ENCODE peak calls at places on chromosomes 2 and 18, in ten cellular contexts. L is WTC11, X is K562, U is body of pancreas, F is ascending aorta, D is stomach, W is neural progenitor cell, M is IMR-90, S is GM12865, R is HL-60. P is an unnamed sample.

GRCh38 chr2:218860950-218861381 is 1.4 kb downstream of the WNT6 start:
- DNase-seq in X (peak), W (peak), U (no peak), S (no peak), M (peak), L (peak), D (no peak), R (no peak), F (no peak), P (no peak)

GRCh38 chr2:238493880-238494572 is 67.3 kb downstream of the ASB1 start:
- DNase-seq in M (no peak), U (no peak), S (peak), F (no peak), W (no peak), X (no peak), D (peak), R (no peak), L (no peak), P (no peak)

GRCh38 chr2:118841450-118841827 is 6.0 kb downstream of the EN1 start:
- DNase-seq in W (peak), R (no peak), M (no peak), S (no peak), U (no peak), D (no peak), X (no peak), L (no peak), F (no peak), P (no peak)

GRCh38 chr2:235591231-235591730 is 97.4 kb downstream of the AGAP1 start:
- DNase-seq in S (no peak), R (no peak), U (no peak), F (no peak), M (no peak), L (no peak), X (no peak), D (no peak), W (peak), P (no peak)

GRCh38 chr18:77911973-77912372 is 662.3 kb downstream of the GALR1 start:
- DNase-seq in U (no peak), S (no peak), W (no peak), X (no peak), F (no peak), M (no peak), L (no peak), D (no peak), R (no peak), P (no peak)

GRCh38 chr2:114546511-114546910 is 104.1 kb downstream of the DPP10 start:
- DNase-seq in D (no peak), X (no peak), W (no peak), S (no peak), L (no peak), R (no peak), F (no peak), U (no peak), M (no peak), P (no peak)

GRCh38 chr2:46708492-46708891 is 207.1 kb downstream of the MCFD2 start:
- DNase-seq in F (no peak), D (no peak), L (no peak), R (no peak), S (no peak), U (no peak), M (no peak), W (no peak), X (no peak), P (no peak)

GRCh38 chr2:160194946-160195345 is 5.1 kb downstream of the ITGB6 start:
- DNase-seq in M (no peak), R (no peak), D (no peak), S (no peak), W (no peak), U (no peak), F (no peak), X (no peak), L (no peak), P (no peak)

GRCh38 chr18:7224198-7224597 is 6.7 kb upstream of the LRRC30 start:
- DNase-seq in M (no peak), D (no peak), F (no peak), L (no peak), R (no peak), X (no peak), U (no peak), S (no peak), W (no peak), P (no peak)

GRCh38 chr2:12533337-12533736 is 183.4 kb upstream of the TRIB2 start:
- DNase-seq in F (no peak), W (no peak), D (no peak), M (no peak), R (no peak), S (no peak), X (no peak), L (no peak), U (no peak), P (no peak)

GRCh38 chr2:137928547-137929503 is 35.4 kb upstream of the HNMT start:
- DNase-seq in R (no peak), L (no peak), M (peak), W (no peak), D (no peak), U (no peak), F (no peak), X (no peak), S (no peak), P (no peak)

GRCh38 chr18:65906621-65907034 is 155.8 kb downstream of the CDH7 start:
- DNase-seq in U (no peak), L (no peak), D (no peak), X (no peak), M (no peak), W (peak), F (no peak), S (no peak), R (no peak), P (no peak)

GRCh38 chr2:120693121-120693520 is 42.5 kb upstream of the GLI2 start:
- DNase-seq in W (no peak), D (no peak), M (peak), S (no peak), R (no peak), L (no peak), F (no peak), X (no peak), U (no peak), P (no peak)

GRCh38 chr2:191927319-191927867 is 80.5 kb upstream of the CAVIN2 start:
- DNase-seq in R (no peak), D (peak), S (peak), X (peak), W (peak), L (no peak), F (no peak), M (peak), U (peak), P (peak)

GRCh38 chr2:44247924-44248323 is 27.4 kb upstream of the SLC3A1 start:
- DNase-seq in F (no peak), D (no peak), S (peak), W (peak), L (peak), U (no peak), M (no peak), X (peak), R (no peak), P (no peak)

GRCh38 chr2:39243469-39244123 is at the start of gene CDKL4:
- DNase-seq in R (peak), W (no peak), M (no peak), F (no peak), S (peak), X (no peak), L (peak), D (no peak), U (no peak), P (no peak)

GRCh38 chr2:7011376-7012083 is 94.3 kb downstream of the RNF144A start:
- DNase-seq in F (no peak), R (no peak), W (no peak), S (no peak), L (no peak), D (no peak), M (no peak), X (no peak), U (no peak), P (peak)

GRCh38 chr18:36128907-36129299 is 237 bp downstream of the SLC39A6 start:
- DNase-seq in U (no peak), S (no peak), D (no peak), X (no peak), F (no peak), L (peak), M (no peak), R (no peak), W (no peak), P (no peak)

GRCh38 chr2:112714836-112715631 is 5.8 kb upstream of the NT5DC4 start:
- DNase-seq in R (no peak), M (peak), X (no peak), S (no peak), D (no peak), W (no peak), U (no peak), L (no peak), F (no peak), P (no peak)

GRCh38 chr18:27599202-27599829 is 414.2 kb upstream of the CHST9 start:
- DNase-seq in X (peak), R (peak), M (peak), F (no peak), W (peak), L (peak), D (peak), S (peak), U (peak), P (no peak)

GRCh38 chr2:46854260-46854659 is 61.3 kb downstream of the MCFD2 start:
- DNase-seq in X (no peak), D (no peak), U (no peak), L (no peak), S (no peak), W (no peak), R (no peak), F (no peak), M (no peak), P (no peak)

GRCh38 chr18:25230658-25231326 is 121.2 kb downstream of the ZNF521 start:
- DNase-seq in W (no peak), M (peak), D (peak), R (no peak), S (peak), X (no peak), U (peak), L (no peak), F (peak), P (peak)

GRCh38 chr2:182655750-182656149 is 60.3 kb upstream of the DNAJC10 start:
- DNase-seq in U (no peak), W (no peak), X (no peak), R (no peak), M (no peak), F (no peak), S (no peak), L (no peak), D (no peak), P (no peak)

GRCh38 chr2:10493636-10494281 is 45.6 kb upstream of the ODC1 start:
- DNase-seq in D (peak), X (no peak), S (peak), F (no peak), R (peak), W (no peak), L (no peak), M (peak), U (peak), P (peak)

GRCh38 chr2:48852938-48853337 is 97.4 kb upstream of the LHCGR start:
- DNase-seq in R (no peak), L (no peak), D (no peak), M (peak), F (no peak), X (no peak), S (no peak), U (no peak), W (no peak), P (no peak)

GRCh38 chr2:100292022-100292580 is 30.2 kb downstream of the LONRF2 start:
- DNase-seq in D (peak), R (peak), U (peak), X (peak), S (peak), F (no peak), L (no peak), M (peak), W (peak), P (peak)

GRCh38 chr2:95121495-95122196 is at the start of gene MRPS5:
- DNase-seq in R (peak), F (peak), D (peak), M (peak), X (peak), U (peak), S (peak), L (peak), W (peak), P (peak)

GRCh38 chr18:47799376-47799775 is 131.1 kb downstream of the SMAD2 start:
- DNase-seq in R (no peak), W (no peak), M (no peak), U (no peak), F (no peak), D (no peak), S (no peak), X (no peak), L (no peak), P (no peak)

GRCh38 chr2:54106631-54107454 is 8.6 kb upstream of the ACYP2 start:
- DNase-seq in X (peak), F (no peak), D (peak), M (peak), U (peak), R (peak), L (no peak), W (peak), S (peak), P (peak)

GRCh38 chr2:240363718-240364581 is 71.5 kb upstream of the GPC1 start:
- DNase-seq in D (no peak), L (no peak), F (no peak), U (no peak), S (no peak), M (no peak), W (no peak), X (no peak), R (no peak), P (no peak)

GRCh38 chr2:207304798-207305197 is 139.1 kb upstream of the KLF7 start:
- DNase-seq in D (no peak), S (no peak), U (no peak), M (no peak), X (no peak), W (no peak), L (no peak), R (no peak), F (no peak), P (no peak)

GRCh38 chr18:63762518-63762917 is 12.7 kb upstream of the SERPINB7 start:
- DNase-seq in R (no peak), X (no peak), S (no peak), W (no peak), M (peak), U (no peak), D (no peak), L (no peak), F (no peak), P (peak)

GRCh38 chr2:12074126-12074883 is 327.9 kb downstream of the LPIN1 start:
- DNase-seq in U (no peak), F (no peak), S (peak), L (no peak), W (peak), D (no peak), X (peak), M (no peak), R (no peak), P (no peak)

GRCh38 chr2:127576433-127577207 is 41.1 kb downstream of the MYO7B start:
- DNase-seq in W (no peak), D (peak), R (no peak), X (no peak), U (peak), M (peak), S (no peak), L (no peak), F (no peak), P (peak)

GRCh38 chr18:5196253-5197031 is 615 bp downstream of the AKAIN1 start:
- DNase-seq in X (no peak), L (peak), R (no peak), F (no peak), M (no peak), S (no peak), U (no peak), D (no peak), W (peak), P (no peak)

GRCh38 chr2:30629866-30630265 is 177.4 kb downstream of the CAPN13 start:
- DNase-seq in D (no peak), R (no peak), M (peak), U (no peak), X (no peak), L (no peak), S (no peak), F (no peak), W (no peak), P (no peak)

GRCh38 chr2:147782521-147782920 is 62.3 kb upstream of the ACVR2A start:
- DNase-seq in W (no peak), X (peak), F (no peak), L (no peak), U (no peak), R (no peak), D (no peak), S (no peak), M (peak), P (no peak)

GRCh38 chr2:126792186-126792585 is 106.5 kb upstream of the TEX51 start:
- DNase-seq in F (no peak), R (no peak), D (no peak), L (no peak), X (no peak), U (no peak), S (no peak), M (no peak), W (no peak), P (no peak)

GRCh38 chr2:205323929-205324328 is 358.4 kb upstream of the NRP2 start:
- DNase-seq in W (no peak), S (peak), L (no peak), R (no peak), X (no peak), F (no peak), U (no peak), M (no peak), D (no peak), P (no peak)
- TF ChIP-seq CTCF in W (peak), S (peak), L (peak), R (no peak), X (peak), F (no peak), U (peak), M (peak), D (no peak), P (peak)

DNA sequence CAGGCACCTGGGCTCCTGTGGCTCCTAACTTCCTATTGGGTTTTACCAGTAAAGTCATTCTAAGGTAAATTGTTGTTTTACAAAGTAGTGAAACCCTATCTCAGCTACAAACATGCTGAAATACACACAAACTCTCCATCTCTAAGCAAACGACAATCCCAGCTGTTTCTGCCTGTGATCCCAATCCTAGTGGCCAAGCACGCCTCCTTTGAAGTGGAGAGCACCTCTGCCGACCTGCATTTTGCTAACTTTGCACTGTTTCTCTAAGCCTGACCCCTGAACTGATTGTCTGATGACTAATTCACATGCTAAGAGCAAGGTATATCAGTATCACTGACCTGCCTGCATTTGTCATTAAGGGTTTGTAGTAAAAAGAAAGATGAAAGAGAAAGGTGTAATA is 124.3 kb downstream of the PAX3 start:
- DNase-seq in X (no peak), M (no peak), L (no peak), F (no peak), W (peak), D (no peak), U (no peak), S (no peak), R (no peak), P (no peak)
- TF ChIP-seq CTCF in X (no peak), M (no peak), L (no peak), F (no peak), W (no peak), D (no peak), U (no peak), S (no peak), R (no peak), P (no peak)

GRCh38 chr2:104521247-104521646 is 332.7 kb upstream of the POU3F3 start:
- DNase-seq in X (no peak), U (no peak), F (no peak), D (no peak), W (peak), R (no peak), L (peak), S (peak), M (no peak), P (no peak)
- TF ChIP-seq CTCF in X (no peak), U (no peak), F (no peak), D (no peak), W (peak), R (no peak), L (no peak), S (no peak), M (no peak), P (no peak)

DNA sequence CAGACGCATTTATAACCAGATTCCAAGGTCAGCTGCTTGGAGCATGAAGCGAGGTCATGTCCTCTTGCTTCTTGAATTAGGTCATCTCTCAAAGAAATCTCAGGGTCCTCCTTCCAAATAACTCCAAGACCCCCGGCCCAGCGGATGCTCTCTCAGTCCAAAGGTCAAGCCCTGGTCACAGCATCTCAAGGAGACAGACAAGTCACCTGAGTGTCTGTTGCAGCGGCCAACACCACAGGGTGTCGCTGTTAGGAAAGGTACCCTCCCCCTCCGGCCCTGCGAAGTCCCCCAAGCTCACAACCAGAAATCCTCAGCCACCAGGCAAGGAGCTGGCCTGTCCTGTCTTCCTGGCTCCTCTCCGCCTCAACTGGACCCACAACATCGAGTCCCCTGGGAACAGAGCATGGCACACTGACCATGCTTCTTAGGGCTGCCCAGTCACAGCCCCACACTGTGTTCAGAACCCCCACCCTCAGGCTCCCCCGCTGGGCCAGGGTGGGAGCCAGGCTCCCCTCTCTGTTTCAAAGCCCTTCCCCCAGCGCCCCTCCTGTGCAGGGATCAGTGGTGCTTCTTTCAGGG is 68.0 kb upstream of the ASAP2 start:
- DNase-seq in L (peak), U (no peak), W (peak), M (no peak), X (peak), S (peak), R (no peak), F (no peak), D (no peak), P (no peak)
- TF ChIP-seq CTCF in L (no peak), U (no peak), W (peak), M (peak), X (peak), S (peak), R (peak), F (no peak), D (no peak), P (peak)

GRCh38 chr2:84741182-84741822 is 139.6 kb downstream of the TRABD2A start:
- DNase-seq in M (peak), W (peak), F (no peak), U (peak), S (peak), L (peak), X (peak), D (peak), R (peak), P (no peak)
- TF ChIP-seq CTCF in M (peak), W (peak), F (no peak), U (no peak), S (peak), L (peak), X (peak), D (no peak), R (peak), P (peak)

GRCh38 chr2:65625982-65626381 is 193.6 kb upstream of the SPRED2 start:
- DNase-seq in X (no peak), M (no peak), L (no peak), F (no peak), W (no peak), D (no peak), R (no peak), U (no peak), S (no peak), P (no peak)

GRCh38 chr2:65622951-65623525 is 190.6 kb upstream of the SPRED2 start:
- DNase-seq in W (no peak), F (no peak), L (no peak), M (no peak), R (no peak), U (no peak), X (no peak), D (no peak), S (no peak), P (no peak)

GRCh38 chr2:65622499-65622898 is 190.1 kb upstream of the SPRED2 start:
- DNase-seq in U (no peak), M (peak), F (no peak), X (no peak), L (no peak), D (no peak), S (no peak), W (no peak), R (no peak), P (no peak)

GRCh38 chr2:65620026-65620425 is 187.6 kb upstream of the SPRED2 start:
- DNase-seq in L (no peak), R (no peak), S (no peak), W (no peak), D (no peak), X (no peak), F (no peak), M (no peak), U (no peak), P (no peak)

DNA sequence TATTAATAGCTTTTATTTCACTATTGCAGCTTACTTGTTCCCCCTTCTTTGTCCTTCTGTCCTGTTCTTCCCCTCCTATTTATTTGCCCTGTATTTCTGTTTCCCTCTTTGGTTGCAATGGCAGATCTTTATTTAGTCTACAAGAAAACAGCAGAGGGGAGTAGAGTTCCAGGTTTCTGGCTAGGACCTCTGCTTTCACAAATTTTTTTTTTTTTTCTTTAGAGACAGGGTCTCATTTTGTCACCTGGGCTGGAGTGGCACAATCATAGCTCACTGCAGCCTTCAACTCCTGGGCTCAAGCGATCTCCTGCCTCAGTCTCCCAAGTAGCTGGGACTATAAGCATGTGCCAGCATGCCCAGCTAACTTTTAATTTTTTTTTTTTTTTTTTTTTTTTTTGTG is 188.1 kb upstream of the SPRED2 start:
- DNase-seq in U (no peak), L (no peak), X (no peak), D (no peak), S (no peak), F (no peak), M (no peak), W (peak), R (no peak), P (no peak)
- TF ChIP-seq CTCF in U (no peak), L (no peak), X (peak), D (no peak), S (no peak), F (no peak), M (no peak), W (peak), R (no peak), P (peak)